ENCODE peak calls at places on chromosomes 3 and 15, in four cellular contexts. B is A549, S is GM23338, Y is IMR-90. I is an unnamed sample. For H3K4me1, the result is how much of the 10 kb centered on the place peaks cover.

GRCh38 chr3:185658504-185658912 is 72.4 kb downstream of the SENP2 start:
- DNase-seq in S (no peak), B (peak), Y (peak), I (no peak)

GRCh38 chr3:128480717-128481437 is 12.1 kb downstream of the GATA2 start:
- DNase-seq in B (no peak), S (no peak), Y (no peak), I (no peak)

GRCh38 chr15:52146261-52146660 is 33.7 kb upstream of the BCL2L10 start:
- DNase-seq in S (no peak), Y (no peak), B (no peak), I (no peak)

GRCh38 chr15:81334768-81335447 is 11.0 kb upstream of the STARD5 start:
- DNase-seq in Y (no peak), B (no peak), S (no peak), I (no peak)

GRCh38 chr3:55574671-55575070 is 87.6 kb upstream of the WNT5A start:
- DNase-seq in S (no peak), Y (no peak), B (no peak), I (no peak)

GRCh38 chr3:72347819-72348319 is 500.4 kb downstream of the SHQ1 start:
- DNase-seq in Y (no peak), B (no peak), S (peak), I (no peak)

GRCh38 chr3:13308406-13308805 is 111.7 kb downstream of the NUP210 start:
- DNase-seq in S (peak), Y (peak), B (peak), I (peak)

GRCh38 chr3:126026277-126026751 is 57.3 kb downstream of the ROPN1B start:
- DNase-seq in S (no peak), Y (no peak), B (no peak), I (no peak)

GRCh38 chr15:80823120-80823519 is 44.0 kb downstream of the CEMIP start:
- DNase-seq in S (no peak), Y (no peak), B (no peak), I (no peak)

GRCh38 chr3:105938101-105938500 is 69.3 kb upstream of the CBLB start:
- DNase-seq in Y (peak), S (peak), B (no peak), I (no peak)

GRCh38 chr15:25716414-25717102 is 146.6 kb downstream of the ATP10A start:
- DNase-seq in B (no peak), Y (no peak), S (no peak), I (no peak)

GRCh38 chr3:69012111-69012835 is 1.2 kb downstream of the EOGT start:
- DNase-seq in B (no peak), S (peak), Y (peak), I (no peak)

GRCh38 chr15:67148196-67148701 is 82.8 kb downstream of the SMAD3 start:
- DNase-seq in Y (peak), S (no peak), B (no peak), I (no peak)

GRCh38 chr3:126085276-126085675 is 1.4 kb upstream of the SLC41A3 start:
- DNase-seq in S (no peak), B (no peak), Y (no peak), I (no peak)

GRCh38 chr3:143001369-143002082 is at the start of gene U2SURP:
- DNase-seq in S (peak), Y (peak), B (peak), I (peak)

GRCh38 chr3:14876942-14877341 is 58.2 kb downstream of the FGD5 start:
- DNase-seq in S (no peak), B (peak), Y (no peak), I (no peak)

GRCh38 chr3:141377377-141377776 is 9.1 kb downstream of the ZBTB38 start:
- DNase-seq in Y (no peak), S (no peak), B (no peak), I (no peak)

DNA sequence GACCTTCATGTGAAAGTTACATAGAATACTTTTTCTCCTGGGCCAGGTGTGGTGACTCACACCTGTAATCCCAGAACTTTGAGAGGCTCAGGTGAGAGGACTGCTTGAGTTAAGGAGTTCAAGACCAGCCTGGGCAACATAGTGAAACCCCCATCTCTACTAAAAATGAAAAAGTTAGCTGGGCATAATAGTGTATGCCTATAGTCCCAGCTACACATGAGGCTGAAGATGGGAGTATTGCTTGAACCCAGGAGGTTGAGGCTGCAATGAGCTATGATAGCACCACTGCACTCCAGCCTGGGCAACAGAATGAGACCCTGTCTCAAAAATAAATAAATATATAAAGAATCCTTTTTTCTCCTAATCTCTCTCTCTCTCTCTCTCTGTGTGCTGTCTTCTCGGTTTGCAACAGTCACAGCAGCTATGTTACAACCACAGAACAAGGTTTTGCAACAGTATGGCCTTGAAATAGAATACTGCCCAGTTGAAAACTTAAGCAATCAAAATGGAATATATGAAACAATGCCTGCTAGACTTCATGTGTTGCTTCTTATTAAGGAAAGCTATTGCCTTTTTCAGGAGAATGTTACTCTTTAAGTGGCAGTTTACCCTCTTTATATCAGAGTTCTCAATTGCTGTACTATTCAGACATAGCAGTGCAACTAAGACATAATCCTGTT is 12.3 kb upstream of the DENND4A start:
- DNase-seq in Y (peak), S (no peak), B (no peak), I (no peak)
- H3K4me1 ChIP-seq in Y (under half), S (under half), B (under half), I (under half)

DNA sequence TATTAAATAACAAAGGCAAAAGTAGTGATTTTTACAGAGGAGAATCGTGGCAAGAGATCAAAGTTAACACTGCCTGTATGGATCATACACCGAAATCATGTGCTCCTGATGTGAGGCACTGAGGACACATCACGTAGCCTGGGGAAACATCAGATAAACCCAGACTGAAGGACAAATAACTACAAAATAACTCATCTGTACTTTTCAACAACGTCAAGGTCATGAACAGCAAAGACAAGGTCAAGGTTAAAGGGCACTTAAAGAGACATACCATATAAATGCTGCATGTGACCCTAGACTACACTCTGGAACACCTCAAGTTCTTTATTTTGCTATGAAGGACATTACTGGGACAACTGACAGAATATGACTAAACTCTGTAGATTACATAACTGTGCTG is 48.2 kb downstream of the CHSY1 start:
- DNase-seq in S (no peak), B (no peak), Y (no peak), I (no peak)
- H3K4me2 ChIP-seq in S (no peak), B (no peak), Y (no peak), I (no peak)

GRCh38 chr3:177131927-177132636 is 65.2 kb downstream of the TBL1XR1 start:
- DNase-seq in B (no peak), S (no peak), Y (no peak), I (no peak)

GRCh38 chr3:177135841-177136492 is 61.3 kb downstream of the TBL1XR1 start:
- DNase-seq in B (no peak), Y (no peak), S (no peak), I (no peak)

GRCh38 chr3:177136715-177137114 is 60.6 kb downstream of the TBL1XR1 start:
- DNase-seq in Y (no peak), B (no peak), S (no peak), I (no peak)

GRCh38 chr3:177134166-177134565 is 63.1 kb downstream of the TBL1XR1 start:
- DNase-seq in Y (no peak), B (no peak), S (no peak), I (no peak)

GRCh38 chr3:177134811-177135210 is 62.5 kb downstream of the TBL1XR1 start:
- DNase-seq in B (no peak), Y (no peak), S (no peak), I (no peak)
- H3K4me1 ChIP-seq in B (under half), Y (under half), S (under half), I (under half)

GRCh38 chr15:95259513-95259912 is 1028.2 kb downstream of the MCTP2 start:
- DNase-seq in B (peak), Y (peak), S (peak), I (peak)
- H3K4me2 ChIP-seq in B (peak), Y (peak), S (no peak), I (no peak)

GRCh38 chr15:61816856-61817255 is 243.4 kb downstream of the VPS13C start:
- DNase-seq in B (no peak), Y (no peak), S (no peak), I (no peak)
- H3K4me1 ChIP-seq in B (under half), Y (under half), S (under half), I (under half)

DNA sequence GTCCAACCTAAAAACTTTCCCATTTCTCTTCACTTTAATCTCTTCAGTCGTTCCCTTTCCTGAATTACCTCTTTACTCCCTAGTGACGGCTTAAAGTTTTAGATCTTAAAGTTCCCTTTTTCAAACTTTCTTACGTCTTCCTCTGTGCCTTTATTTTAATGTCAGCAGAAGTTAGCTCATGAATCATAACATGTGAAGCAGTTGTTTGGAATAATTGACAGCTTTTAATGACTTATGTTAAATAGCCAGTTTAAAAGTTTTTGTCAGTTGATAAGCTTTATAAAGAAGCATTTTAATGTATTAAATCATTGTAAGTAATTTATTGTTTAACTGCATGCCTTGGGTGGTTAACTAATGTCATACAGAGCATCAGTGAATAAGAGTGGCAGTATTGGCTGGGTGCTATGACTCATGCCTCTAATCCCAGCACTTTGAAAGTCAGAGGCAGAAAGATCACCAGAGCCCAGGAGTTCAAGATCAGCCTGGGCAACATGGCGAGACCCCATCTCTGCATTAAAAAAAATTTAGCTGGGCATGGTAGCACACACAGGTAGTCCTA is 33.9 kb downstream of the PIK3CA start:
- DNase-seq in S (no peak), Y (peak), B (no peak), I (no peak)
- H3K4me2 ChIP-seq in S (no peak), Y (no peak), B (no peak), I (peak)

GRCh38 chr3:23950303-23950702 is 5.2 kb downstream of the NR1D2 start:
- DNase-seq in B (no peak), S (no peak), Y (no peak), I (no peak)

GRCh38 chr3:23945903-23946751 is 1.0 kb downstream of the NR1D2 start:
- DNase-seq in S (peak), Y (peak), B (peak), I (peak)

GRCh38 chr3:23948761-23949160 is 3.7 kb downstream of the NR1D2 start:
- DNase-seq in Y (peak), S (no peak), B (no peak), I (no peak)

GRCh38 chr3:23952646-23953045 is 7.6 kb downstream of the NR1D2 start:
- DNase-seq in S (no peak), Y (no peak), B (no peak), I (peak)

GRCh38 chr3:23949784-23950183 is 4.7 kb downstream of the NR1D2 start:
- DNase-seq in Y (no peak), B (no peak), S (no peak), I (no peak)
- H3K4me1 ChIP-seq in Y (under half), B (under half), S (under half), I (under half)